ENCODE peak calls at places on chromosomes 12 and 14, in four cellular contexts. R is neural progenitor cell, T is bronchial epithelial cell, Y is NCI-H774. V is an unnamed sample.

GRCh38 chr12:108955225-108955835 is 65.5 kb downstream of the SVOP start:
- DNase-seq in R (no peak), T (peak), Y (no peak), V (peak)

GRCh38 chr12:99772274-99772673 is 124.7 kb downstream of the GARIN6 start:
- DNase-seq in T (no peak), Y (no peak), R (no peak), V (no peak)

GRCh38 chr12:127381681-127382080 is 885.3 kb upstream of the TMEM132C start:
- DNase-seq in Y (no peak), T (no peak), R (no peak), V (no peak)

GRCh38 chr14:73788871-73789590 is 62.6 kb upstream of the PTGR2 start:
- DNase-seq in Y (no peak), T (no peak), R (no peak), V (no peak)

GRCh38 chr14:96245710-96246534 is 10.1 kb upstream of the BDKRB1 start:
- DNase-seq in Y (no peak), R (no peak), T (peak), V (no peak)

GRCh38 chr14:66070542-66071319 is 415.4 kb upstream of the CCDC196 start:
- DNase-seq in Y (peak), R (peak), T (peak), V (no peak)

GRCh38 chr12:65208957-65209654 is 39.7 kb downstream of the LEMD3 start:
- DNase-seq in R (no peak), Y (no peak), T (no peak), V (no peak)

GRCh38 chr12:11482955-11483354 is 87.6 kb upstream of the PRB2 start:
- DNase-seq in T (peak), Y (no peak), R (no peak), V (no peak)

GRCh38 chr14:69079188-69079742 is 73.7 kb downstream of the DCAF5 start:
- DNase-seq in R (no peak), T (peak), Y (no peak), V (no peak)

GRCh38 chr14:37508500-37508899 is 86.5 kb downstream of the FOXA1 start:
- DNase-seq in R (no peak), T (no peak), Y (no peak), V (no peak)

GRCh38 chr12:21962236-21962635 is 21.0 kb upstream of the ABCC9 start:
- DNase-seq in R (no peak), Y (no peak), T (peak), V (no peak)

GRCh38 chr12:2805146-2805525 is 7.3 kb upstream of the ITFG2 start:
- DNase-seq in Y (no peak), R (no peak), T (no peak), V (no peak)

GRCh38 chr14:63891148-63891964 is 38.6 kb downstream of the SYNE2 start:
- DNase-seq in R (peak), Y (no peak), T (peak), V (no peak)

V was measured in Right ventricle myocardium superior.